ENCODE peak calls at places on chromosomes 4 and X, in five cellular contexts. D is stimulated activated CD8-positive, alpha-beta memory T cell treated with anti-CD3 and anti-CD28 coated beads, Interleukin-4, amount 100 ng/mL, for 4 hours; I is smooth muscle cell of the brain vasculature; K is T-helper 22 cell; S is HEK293T. J is an unnamed sample.

GRCh38 chrX:105282077-105282476 is 61.6 kb upstream of the TEX13A start:
- DNase-seq in I (no peak), K (no peak), S (no peak), D (no peak), J (no peak)

GRCh38 chr4:186554485-186554884 is 882 bp downstream of the MTNR1A start:
- DNase-seq in I (no peak), S (peak), D (no peak), K (no peak), J (no peak)

GRCh38 chrX:53000447-53001208 is 42.3 kb upstream of the FAM156A start:
- DNase-seq in K (no peak), I (no peak), D (no peak), S (no peak), J (no peak)

GRCh38 chrX:40871385-40872082 is 136.2 kb upstream of the MED14 start:
- DNase-seq in D (no peak), I (no peak), K (no peak), S (no peak), J (no peak)

GRCh38 chrX:79290596-79290995 is 76.5 kb downstream of the ITM2A start:
- DNase-seq in K (no peak), D (no peak), I (no peak), S (no peak), J (no peak)

GRCh38 chr4:69092190-69092589 is 4.1 kb upstream of the UGT2B7 start:
- DNase-seq in I (no peak), S (no peak), D (no peak), K (no peak), J (no peak)

GRCh38 chrX:43676960-43677582 is 21.0 kb downstream of the MAOA start:
- DNase-seq in S (peak), D (no peak), K (no peak), I (no peak), J (no peak)

GRCh38 chrX:17192111-17192510 is 182.9 kb upstream of the NHS start:
- DNase-seq in I (no peak), K (no peak), D (no peak), S (no peak), J (no peak)

GRCh38 chrX:43840265-43840664 is 42.0 kb downstream of the MAOB start:
- DNase-seq in K (no peak), S (no peak), I (no peak), D (no peak), J (no peak)

GRCh38 chr4:88291003-88291402 is 6.6 kb upstream of the PPM1K start:
- DNase-seq in D (no peak), S (peak), K (no peak), I (no peak), J (peak)

GRCh38 chr4:94506822-94507221 is 55.1 kb downstream of the PDLIM5 start:
- DNase-seq in D (no peak), K (no peak), I (no peak), S (no peak), J (no peak)

GRCh38 chr4:162016991-162017390 is 146.8 kb downstream of the FSTL5 start:
- DNase-seq in D (no peak), I (no peak), K (no peak), S (no peak), J (no peak)

GRCh38 chr4:173370130-173370476 is 651 bp upstream of the SAP30 start:
- DNase-seq in K (peak), D (no peak), I (no peak), S (no peak), J (peak)

GRCh38 chrX:5278908-5279307 is 949.8 kb downstream of the NLGN4X start:
- DNase-seq in I (no peak), D (no peak), S (no peak), K (no peak), J (no peak)

GRCh38 chr4:154757713-154758112 is 13.9 kb downstream of the LRAT start:
- DNase-seq in K (no peak), D (no peak), S (no peak), I (no peak), J (no peak)

GRCh38 chr4:47210828-47211227 is 179.5 kb downstream of the GABRB1 start:
- DNase-seq in D (no peak), K (no peak), S (no peak), I (no peak), J (no peak)

GRCh38 chr4:125526420-125526819 is 211.7 kb downstream of the FAT4 start:
- DNase-seq in K (no peak), I (no peak), D (no peak), S (no peak), J (no peak)

GRCh38 chr4:1323280-1323634 is 23.8 kb upstream of the UVSSA start:
- DNase-seq in S (no peak), I (no peak), D (no peak), K (no peak), J (no peak)

GRCh38 chrX:155065035-155065734 is 5.8 kb downstream of the CMC4 start:
- DNase-seq in I (no peak), D (no peak), K (no peak), S (no peak), J (no peak)

GRCh38 chr4:37132351-37132989 is 112.1 kb upstream of the NWD2 start:
- DNase-seq in K (no peak), S (peak), D (no peak), I (no peak), J (no peak)

GRCh38 chr4:794911-795725 is 30.8 kb downstream of the CPLX1 start:
- DNase-seq in S (no peak), K (no peak), I (no peak), D (no peak), J (no peak)

GRCh38 chr4:78653655-78654054 is 102.1 kb downstream of the ANXA3 start:
- DNase-seq in D (no peak), K (no peak), S (peak), I (no peak), J (no peak)

GRCh38 chr4:173367285-173367684 is 3.5 kb upstream of the SAP30 start:
- DNase-seq in D (no peak), S (no peak), K (no peak), I (no peak), J (no peak)

GRCh38 chr4:139873111-139873866 is 207.7 kb downstream of the MGST2 start:
- DNase-seq in S (no peak), I (no peak), K (no peak), D (no peak), J (no peak)

GRCh38 chr4:184762100-184762499 is 28.2 kb upstream of the CENPU start:
- DNase-seq in D (peak), S (no peak), I (no peak), K (no peak), J (no peak)

GRCh38 chr4:70714061-70714468 is 7.7 kb upstream of the RUFY3 start:
- DNase-seq in D (no peak), S (no peak), K (no peak), I (no peak), J (no peak)

GRCh38 chr4:140861359-140862181 is 105.4 kb upstream of the TBC1D9 start:
- DNase-seq in I (peak), D (no peak), S (peak), K (no peak), J (no peak)

GRCh38 chr4:23931489-23931830 is 41.6 kb upstream of the PPARGC1A start:
- DNase-seq in D (no peak), I (no peak), S (no peak), K (no peak), J (no peak)

GRCh38 chr4:138114434-138114833 is 127.7 kb downstream of the SLC7A11 start:
- DNase-seq in K (no peak), S (no peak), D (no peak), I (no peak), J (no peak)

J was measured in heart right ventricle.